ENCODE peak calls at places on chromosome 10, in six cellular contexts. One of them, this sample, is unnamed.
A peak's percentile ranks its signal among the peaks of the same experiment; 100 is the strongest.

GRCh38 chr10:35425596-35425995 is 89.3 kb downstream of the CCNY start:
- DNase-seq in NCI-H1105 treated with DMSO at 0.1 percent for 48 hours: no peak
- DNase-seq in T-helper 17 cell: no peak
- DNase-seq in vagina: no peak
- DNase-seq in Caki2: no peak
- DNase-seq in NCI-H1092 treated with DMSO at 0.1 percent for 48 hours: no peak
- DNase-seq in this sample: no peak

GRCh38 chr10:63976538-63976937 is 455.3 kb downstream of the REEP3 start:
- DNase-seq in NCI-H1092 treated with DMSO at 0.1 percent for 48 hours: peak; percentile 9
- DNase-seq in NCI-H1105 treated with DMSO at 0.1 percent for 48 hours: peak; percentile 1
- DNase-seq in vagina: no peak
- DNase-seq in T-helper 17 cell: no peak
- DNase-seq in Caki2: no peak
- DNase-seq in this sample: peak; percentile 46

GRCh38 chr10:7819126-7819470 is 793 bp downstream of the TAF3 start:
- DNase-seq in vagina: no peak
- DNase-seq in NCI-H1105 treated with DMSO at 0.1 percent for 48 hours: no peak
- DNase-seq in NCI-H1092 treated with DMSO at 0.1 percent for 48 hours: peak; percentile 23
- DNase-seq in T-helper 17 cell: no peak
- DNase-seq in Caki2: peak; percentile 57
- DNase-seq in this sample: peak; percentile 53

GRCh38 chr10:50585921-50586739 is 37.6 kb downstream of the SGMS1 start:
- DNase-seq in NCI-H1105 treated with DMSO at 0.1 percent for 48 hours: no peak
- DNase-seq in T-helper 17 cell: no peak
- DNase-seq in Caki2: peak; percentile 52
- DNase-seq in vagina: no peak
- DNase-seq in NCI-H1092 treated with DMSO at 0.1 percent for 48 hours: no peak
- DNase-seq in this sample: peak; percentile 44

GRCh38 chr10:18136056-18136916 is 3.9 kb upstream of the CACNB2 start:
- DNase-seq in Caki2: no peak
- DNase-seq in NCI-H1092 treated with DMSO at 0.1 percent for 48 hours: no peak
- DNase-seq in T-helper 17 cell: no peak
- DNase-seq in NCI-H1105 treated with DMSO at 0.1 percent for 48 hours: no peak
- DNase-seq in vagina: no peak
- DNase-seq in this sample: no peak

GRCh38 chr10:121594623-121595320 is 3.5 kb downstream of the FGFR2 start:
- DNase-seq in Caki2: no peak
- DNase-seq in NCI-H1105 treated with DMSO at 0.1 percent for 48 hours: no peak
- DNase-seq in T-helper 17 cell: no peak
- DNase-seq in NCI-H1092 treated with DMSO at 0.1 percent for 48 hours: no peak
- DNase-seq in vagina: no peak
- DNase-seq in this sample: no peak

GRCh38 chr10:37289833-37290464 is 164.6 kb downstream of the ANKRD30A start:
- DNase-seq in T-helper 17 cell: no peak
- DNase-seq in NCI-H1092 treated with DMSO at 0.1 percent for 48 hours: no peak
- DNase-seq in vagina: no peak
- DNase-seq in NCI-H1105 treated with DMSO at 0.1 percent for 48 hours: no peak
- DNase-seq in Caki2: no peak
- DNase-seq in this sample: peak; percentile 56

GRCh38 chr10:133011883-133012282 is 69.5 kb upstream of the CFAP46 start:
- DNase-seq in T-helper 17 cell: no peak
- DNase-seq in Caki2: peak; percentile 31
- DNase-seq in vagina: no peak
- DNase-seq in NCI-H1092 treated with DMSO at 0.1 percent for 48 hours: no peak
- DNase-seq in NCI-H1105 treated with DMSO at 0.1 percent for 48 hours: no peak
- DNase-seq in this sample: no peak

GRCh38 chr10:4622374-4622773 is 203.6 kb upstream of the AKR1E2 start:
- DNase-seq in NCI-H1105 treated with DMSO at 0.1 percent for 48 hours: no peak
- DNase-seq in Caki2: no peak
- DNase-seq in NCI-H1092 treated with DMSO at 0.1 percent for 48 hours: no peak
- DNase-seq in vagina: no peak
- DNase-seq in T-helper 17 cell: no peak
- DNase-seq in this sample: no peak

GRCh38 chr10:73262105-73262730 is 9.8 kb upstream of the MRPS16 start:
- DNase-seq in NCI-H1092 treated with DMSO at 0.1 percent for 48 hours: no peak
- DNase-seq in T-helper 17 cell: no peak
- DNase-seq in vagina: no peak
- DNase-seq in Caki2: peak; percentile 63
- DNase-seq in NCI-H1105 treated with DMSO at 0.1 percent for 48 hours: no peak
- DNase-seq in this sample: peak; percentile 87